ENCODE peak calls at places on chromosomes 5 and 9, in seven cellular contexts. C is PC-3, S is endothelial cell, L is heart right ventricle, A is neural progenitor cell, D is CD14-positive monocyte, P is WTC11. I is an unnamed sample.
A peak's percentile ranks its signal among the peaks of the same experiment; 100 is the strongest.

GRCh38 chr5:169691473-169691872 is 54.4 kb downstream of the DOCK2 start:
- DNase-seq in D (no peak), L (no peak), P (no peak), C (no peak), A (no peak), S (no peak), I (no peak)

GRCh38 chr9:125631391-125632085 is 75.5 kb downstream of the MAPKAP1 start:
- DNase-seq in A (peak; percentile 59), S (peak; percentile 19), D (peak; percentile 54), L (no peak), P (no peak), C (peak; percentile 56), I (no peak)

GRCh38 chr9:98226968-98227367 is 28.5 kb downstream of the TBC1D2 start:
- DNase-seq in A (no peak), L (no peak), C (no peak), P (no peak), S (no peak), D (no peak), I (no peak)

GRCh38 chr5:157956271-157956885 is 97.4 kb upstream of the CLINT1 start:
- DNase-seq in C (no peak), D (no peak), A (no peak), L (no peak), P (no peak), S (no peak), I (no peak)

GRCh38 chr9:96484521-96484931 is 34.6 kb downstream of the HABP4 start:
- DNase-seq in C (no peak), S (no peak), L (no peak), A (no peak), P (no peak), D (no peak), I (no peak)

GRCh38 chr9:2800385-2801179 is 43.3 kb downstream of the PUM3 start:
- DNase-seq in S (peak; percentile 8), D (no peak), A (peak; percentile 57), L (no peak), C (no peak), P (no peak), I (no peak)

GRCh38 chr5:83099001-83099400 is 21.7 kb downstream of the XRCC4 start:
- DNase-seq in S (no peak), A (no peak), C (no peak), L (no peak), P (no peak), D (no peak), I (no peak)

GRCh38 chr5:172849636-172850453 is 15.8 kb downstream of the ERGIC1 start:
- DNase-seq in P (no peak), A (no peak), L (no peak), C (peak; percentile 16), D (no peak), S (no peak), I (no peak)

GRCh38 chr5:176732306-176732705 is 78.1 kb upstream of the UNC5A start:
- DNase-seq in D (no peak), C (no peak), S (no peak), P (peak; percentile 1), L (no peak), A (no peak), I (peak; percentile 75)

GRCh38 chr9:14103115-14103514 is 210.8 kb downstream of the NFIB start:
- DNase-seq in L (no peak), C (no peak), D (no peak), S (no peak), P (no peak), A (no peak), I (no peak)

GRCh38 chr5:137190441-137190840 is 308.7 kb downstream of the SPOCK1 start:
- DNase-seq in P (no peak), L (no peak), C (peak; percentile 77), A (no peak), D (no peak), S (no peak), I (no peak)

GRCh38 chr9:129988607-129989361 is 54.2 kb downstream of the FNBP1 start:
- DNase-seq in D (no peak), A (no peak), L (no peak), S (no peak), C (no peak), P (no peak), I (no peak)

GRCh38 chr9:111961575-111961974 is 65.0 kb downstream of the UGCG start:
- DNase-seq in C (no peak), L (no peak), A (no peak), D (no peak), S (no peak), P (no peak), I (no peak)

GRCh38 chr9:129697111-129697955 is 31.9 kb downstream of the PRRX2 start:
- DNase-seq in L (peak; percentile 48), A (peak; percentile 85), C (peak; percentile 6), D (no peak), S (peak; percentile 39), P (peak; percentile 44), I (no peak)

GRCh38 chr5:13957032-13957645 is 12.7 kb upstream of the DNAH5 start:
- DNase-seq in P (peak; percentile 53), A (peak; percentile 79), S (peak; percentile 57), C (peak; percentile 91), L (peak; percentile 18), D (no peak), I (no peak)

GRCh38 chr9:137551656-137552534 is at the start of gene MRPL41:
- DNase-seq in P (peak; percentile 90), L (peak; percentile 91), C (peak; percentile 90), A (peak; percentile 97), S (peak; percentile 83), D (peak; percentile 76), I (no peak)

GRCh38 chr5:80689627-80690026 is 34.8 kb upstream of the DHFR start:
- DNase-seq in C (no peak), P (no peak), A (no peak), D (no peak), L (no peak), S (no peak), I (no peak)

GRCh38 chr5:80688648-80689420 is 34.1 kb upstream of the DHFR start:
- DNase-seq in L (no peak), D (no peak), P (no peak), C (no peak), A (no peak), S (no peak), I (no peak)

GRCh38 chr5:80686757-80687156 is 32.0 kb upstream of the DHFR start:
- DNase-seq in D (no peak), S (no peak), P (no peak), C (peak; percentile 40), A (no peak), L (no peak), I (no peak)
- TF ChIP-seq CTCF in D (peak; percentile 12), S (peak; percentile 56), P (no peak), C (peak; percentile 40), A (peak; percentile 53), L (peak; percentile 52), I (peak; percentile 88)

GRCh38 chr9:131630206-131630831 is 85.0 kb downstream of the PRRT1B start:
- DNase-seq in L (no peak), P (no peak), S (no peak), A (no peak), C (no peak), D (peak; percentile 72), I (no peak)
- TF ChIP-seq CTCF in L (no peak), P (no peak), S (no peak), A (no peak), C (no peak), D (no peak), I (no peak)

GRCh38 chr9:89610391-89610925 is 5.6 kb downstream of the GADD45G start:
- DNase-seq in D (no peak), S (no peak), C (no peak), A (no peak), L (no peak), P (no peak), I (no peak)
- TF ChIP-seq CTCF in D (no peak), S (no peak), C (no peak), A (no peak), L (no peak), P (no peak), I (no peak)

DNA sequence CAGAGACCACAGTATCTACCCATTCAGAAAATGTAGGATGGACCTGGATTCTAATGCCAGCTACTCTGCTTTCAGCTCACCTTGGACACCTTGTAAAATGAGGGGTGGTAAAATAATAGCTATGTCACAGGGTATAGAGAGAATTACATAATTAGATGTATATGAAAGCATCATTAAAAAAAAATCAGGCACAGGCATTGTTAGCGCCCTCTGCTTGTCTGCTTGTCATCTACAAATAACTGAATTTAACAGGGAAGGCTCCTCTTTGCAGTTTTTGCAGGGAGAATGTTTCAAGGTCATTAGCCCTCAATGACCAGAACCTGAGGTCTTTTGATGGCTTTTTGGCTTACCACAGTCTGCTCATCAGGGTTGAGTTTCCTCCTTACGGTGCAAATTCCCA is 58.0 kb downstream of the GPR21 start:
- DNase-seq in P (no peak), S (no peak), L (no peak), A (no peak), C (no peak), D (no peak), I (no peak)
- TF ChIP-seq CTCF in P (no peak), S (no peak), L (no peak), A (peak; percentile 31), C (peak; percentile 48), D (no peak), I (peak; percentile 68)

DNA sequence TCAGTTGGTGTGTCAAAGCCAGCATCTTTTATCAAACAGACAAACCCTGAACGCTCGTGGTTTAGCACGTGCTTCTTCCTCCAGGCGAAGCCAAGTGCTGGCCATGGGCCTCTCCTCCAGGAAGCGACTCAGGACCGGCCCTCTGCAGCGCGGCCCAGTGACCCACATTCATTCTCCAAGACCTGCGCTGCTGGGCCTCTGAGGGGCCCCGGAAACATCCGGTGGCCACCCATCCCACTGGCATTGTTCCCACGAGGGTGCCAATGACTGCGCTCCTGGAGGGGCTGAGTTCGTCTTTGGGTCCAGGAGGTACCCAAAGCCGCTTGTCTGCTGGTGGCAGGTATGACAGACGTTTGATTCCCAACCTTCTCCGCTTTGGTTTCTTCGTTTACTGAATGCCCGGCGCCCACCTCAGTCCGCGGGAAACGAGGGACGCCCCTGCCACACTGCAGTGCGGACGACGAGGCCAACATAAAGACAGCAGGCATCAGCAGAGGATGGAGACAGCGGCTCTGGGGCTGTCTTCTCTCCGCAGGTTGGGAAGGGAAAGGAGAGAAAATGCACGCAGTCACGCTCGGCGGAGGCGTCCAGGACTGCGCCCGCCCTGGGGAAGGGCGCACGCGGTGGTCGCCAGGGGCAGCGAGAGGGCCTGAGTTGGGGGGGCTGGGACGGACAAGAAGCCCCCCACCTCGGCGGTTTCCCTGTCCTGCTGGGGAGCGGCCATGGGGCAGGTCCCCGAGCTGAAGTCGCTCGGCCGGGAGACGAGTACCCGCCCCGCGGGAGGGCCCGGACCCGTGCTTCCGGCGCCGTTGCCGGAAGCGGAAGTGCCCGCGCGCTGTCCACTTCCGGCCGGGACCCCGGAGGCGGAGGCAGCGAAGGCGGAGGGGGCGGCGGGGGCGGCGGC is at the start of gene EXOC3:
- DNase-seq in C (peak; percentile 76), P (peak; percentile 81), S (peak; percentile 59), D (peak; percentile 51), L (peak; percentile 63), A (peak; percentile 91), I (no peak)
- TF ChIP-seq CTCF in C (no peak), P (no peak), S (no peak), D (no peak), L (no peak), A (no peak), I (peak; percentile 9)